ENCODE peak calls at places on chromosomes 3 and 15, in five cellular contexts. J is M059J, X is AG04449, V is esophagus squamous epithelium, B is NCI-H2029 treated with DMSO at 0.1 percent for 48 hours. M is an unnamed sample.

GRCh38 chr3:38117748-38118420 is 19.0 kb downstream of the ACAA1 start:
- DNase-seq in X (no peak), B (peak; percentile 12), V (peak; percentile 7), J (peak; percentile 42), M (peak; percentile 59)

GRCh38 chr3:10292505-10293419 is at the start of gene GHRL:
- DNase-seq in X (no peak), J (no peak), V (no peak), B (no peak), M (no peak)

GRCh38 chr15:79025201-79025600 is 65.4 kb downstream of the RASGRF1 start:
- DNase-seq in B (no peak), X (no peak), V (no peak), J (no peak), M (no peak)

GRCh38 chr15:73956276-73957086 is 30.2 kb downstream of the LOXL1 start:
- DNase-seq in V (no peak), B (no peak), J (peak; percentile 98), X (peak; percentile 63), M (peak; percentile 77)

GRCh38 chr15:78209646-78210348 is 24.6 kb downstream of the ACSBG1 start:
- DNase-seq in B (peak; percentile 75), V (no peak), X (no peak), J (peak; percentile 50), M (no peak)

GRCh38 chr3:98826126-98826525 is 63.0 kb downstream of the ST3GAL6 start:
- DNase-seq in B (no peak), X (no peak), V (no peak), J (no peak), M (no peak)

GRCh38 chr3:25661694-25662455 is 2.8 kb downstream of the TOP2B start:
- DNase-seq in B (no peak), J (no peak), V (no peak), X (no peak), M (no peak)

GRCh38 chr3:127676456-127676855 is 3.7 kb downstream of the ABTB1 start:
- DNase-seq in V (no peak), X (no peak), J (no peak), B (no peak), M (no peak)

GRCh38 chr15:51111061-51111460 is 16.4 kb upstream of the TNFAIP8L3 start:
- DNase-seq in B (no peak), V (no peak), J (no peak), X (no peak), M (no peak)

GRCh38 chr3:72343078-72343477 is 505.2 kb downstream of the SHQ1 start:
- DNase-seq in B (no peak), J (peak; percentile 55), V (no peak), X (no peak), M (no peak)